ENCODE peak calls at places on chromosomes 6 and 20, in six cellular contexts. E is neuronal stem cell, V is HepG2, O is K562, L is GM23338, H is GM23248. I is an unnamed sample.

GRCh38 chr20:13325033-13325432 is 104.0 kb downstream of the ISM1 start:
- DNase-seq in E (peak), V (peak), O (peak), L (peak), H (peak), I (peak)

GRCh38 chr6:125745281-125746018 is 4.0 kb upstream of the HEY2 start:
- DNase-seq in E (peak), V (no peak), O (no peak), L (peak), H (no peak), I (peak)

GRCh38 chr6:125794342-125795137 is 3.8 kb downstream of the NCOA7 start:
- DNase-seq in E (no peak), V (no peak), O (no peak), L (no peak), H (peak), I (no peak)

GRCh38 chr6:56752009-56752408 is 109.3 kb upstream of the DST start:
- DNase-seq in E (no peak), V (no peak), O (no peak), L (peak), H (peak), I (peak)

GRCh38 chr6:13952101-13952500 is 27.3 kb downstream of the RNF182 start:
- DNase-seq in E (no peak), V (no peak), O (no peak), L (no peak), H (no peak), I (no peak)

GRCh38 chr6:54327631-54328030 is 19.4 kb downstream of the TINAG start:
- DNase-seq in E (no peak), V (no peak), O (no peak), L (no peak), H (no peak), I (no peak)

GRCh38 chr6:143575440-143575839 is 63.9 kb upstream of the FUCA2 start:
- DNase-seq in E (peak), V (peak), O (peak), L (peak), H (peak), I (peak)

GRCh38 chr20:15673206-15673605 is 900.0 kb downstream of the KIF16B start:
- DNase-seq in E (no peak), V (no peak), O (no peak), L (no peak), H (peak), I (no peak)

GRCh38 chr20:58481541-58482021 is 33.6 kb downstream of the APCDD1L start:
- DNase-seq in E (peak), V (peak), O (peak), L (peak), H (peak), I (peak)

GRCh38 chr20:38210741-38211140 is 45.7 kb upstream of the TGM2 start:
- DNase-seq in E (no peak), V (no peak), O (peak), L (no peak), H (peak), I (no peak)

GRCh38 chr6:22424196-22424595 is 127.4 kb upstream of the PRL start:
- DNase-seq in E (no peak), V (no peak), O (no peak), L (no peak), H (no peak), I (no peak)

GRCh38 chr20:46520976-46521579 is 7.7 kb upstream of the ZNF334 start:
- DNase-seq in E (peak), V (peak), O (peak), L (peak), H (peak), I (peak)

GRCh38 chr20:38247166-38247509 is 13.4 kb downstream of the KIAA1755 start:
- DNase-seq in E (no peak), V (no peak), O (no peak), L (no peak), H (no peak), I (no peak)

GRCh38 chr6:165973473-165973872 is 194.2 kb downstream of the TBXT start:
- DNase-seq in E (no peak), V (no peak), O (no peak), L (no peak), H (no peak), I (no peak)
- H2AFZ ChIP-seq in E (no peak), V (no peak), O (no peak), L (no peak), H (no peak), I (no peak)

GRCh38 chr6:43629104-43629504 is at the start of gene GTPBP2:
- DNase-seq in E (peak), V (peak), O (peak), L (peak), H (peak), I (peak)

GRCh38 chr6:43628392-43629103 is 516 bp downstream of the GTPBP2 start:
- DNase-seq in E (peak), V (peak), O (peak), L (peak), H (peak), I (peak)

GRCh38 chr6:43624786-43625288 is 4.2 kb downstream of the GTPBP2 start:
- DNase-seq in E (no peak), V (no peak), O (no peak), L (no peak), H (no peak), I (no peak)

GRCh38 chr6:43625393-43625992 is 3.6 kb downstream of the GTPBP2 start:
- DNase-seq in E (no peak), V (no peak), O (peak), L (no peak), H (no peak), I (no peak)

DNA sequence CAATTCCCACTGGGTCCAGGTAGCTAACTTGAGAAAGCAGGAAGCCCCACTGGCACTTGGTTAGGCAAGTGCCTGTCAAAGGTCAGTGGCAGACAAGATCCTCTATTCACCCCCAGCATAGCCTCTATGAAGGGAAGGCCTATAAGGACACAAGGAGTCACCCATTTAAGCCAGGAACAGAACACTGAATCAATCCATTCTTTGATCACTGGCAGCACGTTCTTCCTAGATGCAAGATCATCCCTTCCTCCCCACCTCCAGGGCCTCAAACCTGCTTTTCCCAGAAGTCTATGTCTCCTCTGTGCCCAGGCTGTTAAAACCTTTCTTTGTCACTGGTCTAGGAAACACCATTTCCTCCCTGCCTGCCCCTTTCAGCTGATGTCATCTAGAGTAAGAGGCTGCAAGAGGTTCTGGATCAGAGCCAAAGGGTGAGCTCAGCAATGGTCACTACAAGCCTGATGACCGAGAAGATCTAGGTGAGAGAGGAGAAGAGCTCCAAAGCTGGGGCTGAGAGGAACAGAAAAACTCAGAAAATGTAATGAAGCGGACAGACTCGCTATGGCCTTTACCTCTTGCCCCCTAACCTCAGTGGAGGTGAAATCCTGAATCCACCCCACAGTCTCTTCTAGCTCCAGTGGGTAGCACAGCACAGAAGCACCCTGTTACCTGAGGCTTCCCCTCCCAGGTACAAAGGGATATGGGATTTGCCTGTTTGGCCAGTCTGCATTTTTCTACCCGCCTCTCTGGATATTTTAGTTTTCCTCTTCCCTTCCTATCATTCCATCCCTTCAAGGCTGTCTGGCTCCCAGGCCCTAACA is 1.8 kb downstream of the GTPBP2 start:
- DNase-seq in E (no peak), V (peak), O (peak), L (no peak), H (peak), I (no peak)
- H3K4me3 ChIP-seq in E (no peak), V (peak), O (peak), L (peak), H (peak), I (peak)

GRCh38 chr20:53757472-53757913 is 163.9 kb upstream of the ZNF217 start:
- DNase-seq in E (no peak), V (no peak), O (no peak), L (no peak), H (no peak), I (no peak)
- H2AFZ ChIP-seq in E (peak), V (no peak), O (no peak), L (peak), H (no peak), I (no peak)

DNA sequence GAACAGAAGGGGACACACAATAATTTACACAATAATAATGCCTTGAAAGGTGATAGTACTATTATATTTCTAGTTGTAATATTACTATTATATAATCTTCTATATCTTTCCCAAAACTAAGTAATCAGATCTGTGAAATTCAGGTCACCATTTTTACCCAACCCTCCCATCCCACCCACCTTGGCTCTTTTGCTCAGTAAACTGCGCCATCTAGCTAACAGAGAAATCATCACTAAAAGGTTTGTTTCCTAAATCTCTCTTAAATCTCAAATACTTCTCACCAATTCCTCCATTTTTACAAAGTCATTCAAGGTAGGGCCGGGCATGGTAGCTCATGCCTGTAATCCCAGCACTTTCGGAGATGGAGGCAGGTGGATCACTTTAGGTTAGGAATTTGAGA is 83.4 kb downstream of the CDK19 start:
- DNase-seq in E (no peak), V (no peak), O (no peak), L (peak), H (no peak), I (no peak)
- H3K4me3 ChIP-seq in E (no peak), V (no peak), O (no peak), L (no peak), H (no peak), I (no peak)

GRCh38 chr6:139981066-139981624 is 606.7 kb upstream of the CITED2 start:
- DNase-seq in E (no peak), V (no peak), O (no peak), L (no peak), H (peak), I (no peak)
- H2AFZ ChIP-seq in E (peak), V (no peak), O (peak), L (peak), H (peak), I (no peak)

I was measured in neural progenitor cell.